ENCODE peak calls at places on chromosomes 4 and X, in eight cellular contexts. One of them, this sample, is unnamed.

GRCh38 chr4:85780664-85781063 is 305.7 kb downstream of the ARHGAP24 start:
- DNase-seq in right lobe of liver: no peak
- DNase-seq in CD8-positive, alpha-beta memory T cell: no peak
- DNase-seq in adrenal gland: no peak
- DNase-seq in upper lobe of right lung: no peak
- DNase-seq in activated T-helper 1 cell treated with Interleukin-2 at 50 U/mL for 16 hours: no peak
- DNase-seq in stimulated activated CD4-positive, alpha-beta T cell treated with anti-CD3 and anti-CD28 coated beads, Interleukin-4, amount 100 ng/mL, for 48 hours: no peak
- DNase-seq in left ventricle myocardium inferior: no peak
- DNase-seq in this sample: no peak

GRCh38 chr4:110621839-110622751 is 782 bp downstream of the PITX2 start:
- DNase-seq in right lobe of liver: no peak
- DNase-seq in CD8-positive, alpha-beta memory T cell: no peak
- DNase-seq in adrenal gland: no peak
- DNase-seq in upper lobe of right lung: no peak
- DNase-seq in activated T-helper 1 cell treated with Interleukin-2 at 50 U/mL for 16 hours: no peak
- DNase-seq in stimulated activated CD4-positive, alpha-beta T cell treated with anti-CD3 and anti-CD28 coated beads, Interleukin-4, amount 100 ng/mL, for 48 hours: no peak
- DNase-seq in left ventricle myocardium inferior: no peak
- DNase-seq in this sample: no peak

GRCh38 chr4:156672924-156673323 is 298.7 kb downstream of the PDGFC start:
- DNase-seq in right lobe of liver: no peak
- DNase-seq in CD8-positive, alpha-beta memory T cell: no peak
- DNase-seq in adrenal gland: no peak
- DNase-seq in upper lobe of right lung: no peak
- DNase-seq in activated T-helper 1 cell treated with Interleukin-2 at 50 U/mL for 16 hours: no peak
- DNase-seq in stimulated activated CD4-positive, alpha-beta T cell treated with anti-CD3 and anti-CD28 coated beads, Interleukin-4, amount 100 ng/mL, for 48 hours: no peak
- DNase-seq in left ventricle myocardium inferior: no peak
- DNase-seq in this sample: no peak

GRCh38 chr4:107114059-107114458 is 77.9 kb upstream of the DKK2 start:
- DNase-seq in right lobe of liver: no peak
- DNase-seq in CD8-positive, alpha-beta memory T cell: no peak
- DNase-seq in adrenal gland: no peak
- DNase-seq in upper lobe of right lung: no peak
- DNase-seq in activated T-helper 1 cell treated with Interleukin-2 at 50 U/mL for 16 hours: no peak
- DNase-seq in stimulated activated CD4-positive, alpha-beta T cell treated with anti-CD3 and anti-CD28 coated beads, Interleukin-4, amount 100 ng/mL, for 48 hours: no peak
- DNase-seq in left ventricle myocardium inferior: no peak
- DNase-seq in this sample: no peak

GRCh38 chr4:12703076-12703475 is 781.1 kb downstream of the RAB28 start:
- DNase-seq in right lobe of liver: no peak
- DNase-seq in CD8-positive, alpha-beta memory T cell: no peak
- DNase-seq in adrenal gland: no peak
- DNase-seq in upper lobe of right lung: no peak
- DNase-seq in activated T-helper 1 cell treated with Interleukin-2 at 50 U/mL for 16 hours: no peak
- DNase-seq in stimulated activated CD4-positive, alpha-beta T cell treated with anti-CD3 and anti-CD28 coated beads, Interleukin-4, amount 100 ng/mL, for 48 hours: no peak
- DNase-seq in left ventricle myocardium inferior: no peak
- DNase-seq in this sample: no peak

GRCh38 chrX:123610915-123611314 is 121.9 kb downstream of the THOC2 start:
- DNase-seq in right lobe of liver: no peak
- DNase-seq in CD8-positive, alpha-beta memory T cell: no peak
- DNase-seq in adrenal gland: no peak
- DNase-seq in upper lobe of right lung: no peak
- DNase-seq in activated T-helper 1 cell treated with Interleukin-2 at 50 U/mL for 16 hours: no peak
- DNase-seq in stimulated activated CD4-positive, alpha-beta T cell treated with anti-CD3 and anti-CD28 coated beads, Interleukin-4, amount 100 ng/mL, for 48 hours: no peak
- DNase-seq in left ventricle myocardium inferior: no peak
- DNase-seq in this sample: no peak

GRCh38 chrX:53223955-53224859 is 800 bp downstream of the KDM5C start:
- DNase-seq in right lobe of liver: no peak
- DNase-seq in CD8-positive, alpha-beta memory T cell: peak
- DNase-seq in adrenal gland: peak
- DNase-seq in upper lobe of right lung: no peak
- DNase-seq in activated T-helper 1 cell treated with Interleukin-2 at 50 U/mL for 16 hours: no peak
- DNase-seq in stimulated activated CD4-positive, alpha-beta T cell treated with anti-CD3 and anti-CD28 coated beads, Interleukin-4, amount 100 ng/mL, for 48 hours: no peak
- DNase-seq in left ventricle myocardium inferior: no peak
- DNase-seq in this sample: no peak

GRCh38 chr4:7214359-7214758 is 22.0 kb downstream of the SORCS2 start:
- DNase-seq in right lobe of liver: no peak
- DNase-seq in CD8-positive, alpha-beta memory T cell: no peak
- DNase-seq in adrenal gland: no peak
- DNase-seq in upper lobe of right lung: no peak
- DNase-seq in activated T-helper 1 cell treated with Interleukin-2 at 50 U/mL for 16 hours: no peak
- DNase-seq in stimulated activated CD4-positive, alpha-beta T cell treated with anti-CD3 and anti-CD28 coated beads, Interleukin-4, amount 100 ng/mL, for 48 hours: no peak
- DNase-seq in left ventricle myocardium inferior: no peak
- DNase-seq in this sample: peak

GRCh38 chr4:157634057-157634456 is 413.5 kb downstream of the GRIA2 start:
- DNase-seq in right lobe of liver: no peak
- DNase-seq in CD8-positive, alpha-beta memory T cell: no peak
- DNase-seq in adrenal gland: no peak
- DNase-seq in upper lobe of right lung: no peak
- DNase-seq in activated T-helper 1 cell treated with Interleukin-2 at 50 U/mL for 16 hours: no peak
- DNase-seq in stimulated activated CD4-positive, alpha-beta T cell treated with anti-CD3 and anti-CD28 coated beads, Interleukin-4, amount 100 ng/mL, for 48 hours: no peak
- DNase-seq in left ventricle myocardium inferior: no peak
- DNase-seq in this sample: no peak

GRCh38 chr4:124703154-124703553 is 9.4 kb downstream of the ANKRD50 start:
- DNase-seq in right lobe of liver: no peak
- DNase-seq in CD8-positive, alpha-beta memory T cell: no peak
- DNase-seq in adrenal gland: no peak
- DNase-seq in upper lobe of right lung: no peak
- DNase-seq in activated T-helper 1 cell treated with Interleukin-2 at 50 U/mL for 16 hours: no peak
- DNase-seq in stimulated activated CD4-positive, alpha-beta T cell treated with anti-CD3 and anti-CD28 coated beads, Interleukin-4, amount 100 ng/mL, for 48 hours: no peak
- DNase-seq in left ventricle myocardium inferior: no peak
- DNase-seq in this sample: no peak

GRCh38 chrX:103678199-103678993 is 8.1 kb downstream of the MORF4L2 start:
- DNase-seq in right lobe of liver: no peak
- DNase-seq in CD8-positive, alpha-beta memory T cell: no peak
- DNase-seq in adrenal gland: no peak
- DNase-seq in upper lobe of right lung: no peak
- DNase-seq in activated T-helper 1 cell treated with Interleukin-2 at 50 U/mL for 16 hours: no peak
- DNase-seq in stimulated activated CD4-positive, alpha-beta T cell treated with anti-CD3 and anti-CD28 coated beads, Interleukin-4, amount 100 ng/mL, for 48 hours: no peak
- DNase-seq in left ventricle myocardium inferior: no peak
- DNase-seq in this sample: no peak

GRCh38 chr4:10461091-10461849 is 4.0 kb upstream of the ZNF518B start:
- DNase-seq in right lobe of liver: peak
- DNase-seq in CD8-positive, alpha-beta memory T cell: peak
- DNase-seq in adrenal gland: peak
- DNase-seq in upper lobe of right lung: peak
- DNase-seq in activated T-helper 1 cell treated with Interleukin-2 at 50 U/mL for 16 hours: peak
- DNase-seq in stimulated activated CD4-positive, alpha-beta T cell treated with anti-CD3 and anti-CD28 coated beads, Interleukin-4, amount 100 ng/mL, for 48 hours: peak
- DNase-seq in left ventricle myocardium inferior: peak
- DNase-seq in this sample: peak

GRCh38 chr4:25760518-25761157 is 102.2 kb downstream of the SEL1L3 start:
- DNase-seq in right lobe of liver: no peak
- DNase-seq in CD8-positive, alpha-beta memory T cell: no peak
- DNase-seq in adrenal gland: no peak
- DNase-seq in upper lobe of right lung: no peak
- DNase-seq in activated T-helper 1 cell treated with Interleukin-2 at 50 U/mL for 16 hours: no peak
- DNase-seq in stimulated activated CD4-positive, alpha-beta T cell treated with anti-CD3 and anti-CD28 coated beads, Interleukin-4, amount 100 ng/mL, for 48 hours: no peak
- DNase-seq in left ventricle myocardium inferior: no peak
- DNase-seq in this sample: no peak

GRCh38 chrX:123833387-123833786 is 26.5 kb upstream of the XIAP start:
- DNase-seq in right lobe of liver: no peak
- DNase-seq in CD8-positive, alpha-beta memory T cell: peak
- DNase-seq in adrenal gland: peak
- DNase-seq in upper lobe of right lung: no peak
- DNase-seq in activated T-helper 1 cell treated with Interleukin-2 at 50 U/mL for 16 hours: peak
- DNase-seq in stimulated activated CD4-positive, alpha-beta T cell treated with anti-CD3 and anti-CD28 coated beads, Interleukin-4, amount 100 ng/mL, for 48 hours: peak
- DNase-seq in left ventricle myocardium inferior: no peak
- DNase-seq in this sample: no peak

GRCh38 chrX:2572740-2573139 is 72.0 kb upstream of the DHRSX start:
- DNase-seq in right lobe of liver: no peak
- DNase-seq in CD8-positive, alpha-beta memory T cell: no peak
- DNase-seq in adrenal gland: no peak
- DNase-seq in upper lobe of right lung: no peak
- DNase-seq in activated T-helper 1 cell treated with Interleukin-2 at 50 U/mL for 16 hours: no peak
- DNase-seq in stimulated activated CD4-positive, alpha-beta T cell treated with anti-CD3 and anti-CD28 coated beads, Interleukin-4, amount 100 ng/mL, for 48 hours: no peak
- DNase-seq in left ventricle myocardium inferior: no peak
- DNase-seq in this sample: no peak

GRCh38 chr4:25020240-25020639 is 10.5 kb downstream of the LGI2 start:
- DNase-seq in right lobe of liver: no peak
- DNase-seq in CD8-positive, alpha-beta memory T cell: no peak
- DNase-seq in adrenal gland: no peak
- DNase-seq in upper lobe of right lung: no peak
- DNase-seq in activated T-helper 1 cell treated with Interleukin-2 at 50 U/mL for 16 hours: no peak
- DNase-seq in stimulated activated CD4-positive, alpha-beta T cell treated with anti-CD3 and anti-CD28 coated beads, Interleukin-4, amount 100 ng/mL, for 48 hours: no peak
- DNase-seq in left ventricle myocardium inferior: no peak
- DNase-seq in this sample: no peak

GRCh38 chr4:188196134-188196735 is 57.0 kb downstream of the TRIML1 start:
- DNase-seq in right lobe of liver: no peak
- DNase-seq in CD8-positive, alpha-beta memory T cell: no peak
- DNase-seq in adrenal gland: no peak
- DNase-seq in upper lobe of right lung: no peak
- DNase-seq in activated T-helper 1 cell treated with Interleukin-2 at 50 U/mL for 16 hours: no peak
- DNase-seq in stimulated activated CD4-positive, alpha-beta T cell treated with anti-CD3 and anti-CD28 coated beads, Interleukin-4, amount 100 ng/mL, for 48 hours: no peak
- DNase-seq in left ventricle myocardium inferior: no peak
- DNase-seq in this sample: no peak

GRCh38 chr4:3803946-3804345 is 37.8 kb downstream of the ADRA2C start:
- DNase-seq in right lobe of liver: peak
- DNase-seq in CD8-positive, alpha-beta memory T cell: no peak
- DNase-seq in adrenal gland: no peak
- DNase-seq in upper lobe of right lung: no peak
- DNase-seq in activated T-helper 1 cell treated with Interleukin-2 at 50 U/mL for 16 hours: no peak
- DNase-seq in stimulated activated CD4-positive, alpha-beta T cell treated with anti-CD3 and anti-CD28 coated beads, Interleukin-4, amount 100 ng/mL, for 48 hours: no peak
- DNase-seq in left ventricle myocardium inferior: no peak
- DNase-seq in this sample: no peak

GRCh38 chr4:183798249-183798920 is 106.7 kb upstream of the STOX2 start:
- DNase-seq in right lobe of liver: no peak
- DNase-seq in CD8-positive, alpha-beta memory T cell: no peak
- DNase-seq in adrenal gland: no peak
- DNase-seq in upper lobe of right lung: peak
- DNase-seq in activated T-helper 1 cell treated with Interleukin-2 at 50 U/mL for 16 hours: no peak
- DNase-seq in stimulated activated CD4-positive, alpha-beta T cell treated with anti-CD3 and anti-CD28 coated beads, Interleukin-4, amount 100 ng/mL, for 48 hours: no peak
- DNase-seq in left ventricle myocardium inferior: no peak
- DNase-seq in this sample: no peak

GRCh38 chr4:180394307-180394706 is 1848.9 kb upstream of the TENM3 start:
- DNase-seq in right lobe of liver: no peak
- DNase-seq in CD8-positive, alpha-beta memory T cell: no peak
- DNase-seq in adrenal gland: no peak
- DNase-seq in upper lobe of right lung: no peak
- DNase-seq in activated T-helper 1 cell treated with Interleukin-2 at 50 U/mL for 16 hours: no peak
- DNase-seq in stimulated activated CD4-positive, alpha-beta T cell treated with anti-CD3 and anti-CD28 coated beads, Interleukin-4, amount 100 ng/mL, for 48 hours: no peak
- DNase-seq in left ventricle myocardium inferior: no peak
- DNase-seq in this sample: no peak

GRCh38 chr4:25795566-25796454 is 67.0 kb downstream of the SEL1L3 start:
- DNase-seq in right lobe of liver: no peak
- DNase-seq in CD8-positive, alpha-beta memory T cell: no peak
- DNase-seq in adrenal gland: no peak
- DNase-seq in upper lobe of right lung: no peak
- DNase-seq in activated T-helper 1 cell treated with Interleukin-2 at 50 U/mL for 16 hours: no peak
- DNase-seq in stimulated activated CD4-positive, alpha-beta T cell treated with anti-CD3 and anti-CD28 coated beads, Interleukin-4, amount 100 ng/mL, for 48 hours: no peak
- DNase-seq in left ventricle myocardium inferior: no peak
- DNase-seq in this sample: no peak

GRCh38 chrX:9518896-9519295 is 54.0 kb downstream of the TBL1X start:
- DNase-seq in right lobe of liver: no peak
- DNase-seq in CD8-positive, alpha-beta memory T cell: no peak
- DNase-seq in adrenal gland: no peak
- DNase-seq in upper lobe of right lung: no peak
- DNase-seq in activated T-helper 1 cell treated with Interleukin-2 at 50 U/mL for 16 hours: no peak
- DNase-seq in stimulated activated CD4-positive, alpha-beta T cell treated with anti-CD3 and anti-CD28 coated beads, Interleukin-4, amount 100 ng/mL, for 48 hours: no peak
- DNase-seq in left ventricle myocardium inferior: no peak
- DNase-seq in this sample: no peak

GRCh38 chr4:72899214-72899613 is 170.3 kb downstream of the COX18 start:
- DNase-seq in right lobe of liver: no peak
- DNase-seq in CD8-positive, alpha-beta memory T cell: no peak
- DNase-seq in adrenal gland: no peak
- DNase-seq in upper lobe of right lung: no peak
- DNase-seq in activated T-helper 1 cell treated with Interleukin-2 at 50 U/mL for 16 hours: no peak
- DNase-seq in stimulated activated CD4-positive, alpha-beta T cell treated with anti-CD3 and anti-CD28 coated beads, Interleukin-4, amount 100 ng/mL, for 48 hours: no peak
- DNase-seq in left ventricle myocardium inferior: no peak
- DNase-seq in this sample: no peak

GRCh38 chrX:122055450-122055849 is 1008.0 kb downstream of the GLUD2 start:
- DNase-seq in right lobe of liver: no peak
- DNase-seq in CD8-positive, alpha-beta memory T cell: no peak
- DNase-seq in adrenal gland: no peak
- DNase-seq in upper lobe of right lung: no peak
- DNase-seq in activated T-helper 1 cell treated with Interleukin-2 at 50 U/mL for 16 hours: no peak
- DNase-seq in stimulated activated CD4-positive, alpha-beta T cell treated with anti-CD3 and anti-CD28 coated beads, Interleukin-4, amount 100 ng/mL, for 48 hours: no peak
- DNase-seq in left ventricle myocardium inferior: no peak
- DNase-seq in this sample: no peak

GRCh38 chr4:930827-931193 is 1.3 kb downstream of the GAK start:
- DNase-seq in right lobe of liver: no peak
- DNase-seq in CD8-positive, alpha-beta memory T cell: no peak
- DNase-seq in adrenal gland: no peak
- DNase-seq in upper lobe of right lung: peak
- DNase-seq in activated T-helper 1 cell treated with Interleukin-2 at 50 U/mL for 16 hours: no peak
- DNase-seq in stimulated activated CD4-positive, alpha-beta T cell treated with anti-CD3 and anti-CD28 coated beads, Interleukin-4, amount 100 ng/mL, for 48 hours: no peak
- DNase-seq in left ventricle myocardium inferior: no peak
- DNase-seq in this sample: no peak

GRCh38 chr4:69849297-69849696 is 10.6 kb downstream of the SULT1E1 start:
- DNase-seq in right lobe of liver: no peak
- DNase-seq in CD8-positive, alpha-beta memory T cell: no peak
- DNase-seq in adrenal gland: no peak
- DNase-seq in upper lobe of right lung: no peak
- DNase-seq in activated T-helper 1 cell treated with Interleukin-2 at 50 U/mL for 16 hours: no peak
- DNase-seq in stimulated activated CD4-positive, alpha-beta T cell treated with anti-CD3 and anti-CD28 coated beads, Interleukin-4, amount 100 ng/mL, for 48 hours: no peak
- DNase-seq in left ventricle myocardium inferior: no peak
- DNase-seq in this sample: no peak

GRCh38 chr4:38189445-38189844 is 229.2 kb downstream of the PTTG2 start:
- DNase-seq in right lobe of liver: no peak
- DNase-seq in CD8-positive, alpha-beta memory T cell: no peak
- DNase-seq in adrenal gland: peak
- DNase-seq in upper lobe of right lung: no peak
- DNase-seq in activated T-helper 1 cell treated with Interleukin-2 at 50 U/mL for 16 hours: no peak
- DNase-seq in stimulated activated CD4-positive, alpha-beta T cell treated with anti-CD3 and anti-CD28 coated beads, Interleukin-4, amount 100 ng/mL, for 48 hours: peak
- DNase-seq in left ventricle myocardium inferior: no peak
- DNase-seq in this sample: no peak

GRCh38 chrX:51459125-51459524 is 37.3 kb downstream of the NUDT11 start:
- DNase-seq in right lobe of liver: no peak
- DNase-seq in CD8-positive, alpha-beta memory T cell: no peak
- DNase-seq in adrenal gland: no peak
- DNase-seq in upper lobe of right lung: no peak
- DNase-seq in activated T-helper 1 cell treated with Interleukin-2 at 50 U/mL for 16 hours: no peak
- DNase-seq in stimulated activated CD4-positive, alpha-beta T cell treated with anti-CD3 and anti-CD28 coated beads, Interleukin-4, amount 100 ng/mL, for 48 hours: no peak
- DNase-seq in left ventricle myocardium inferior: no peak
- DNase-seq in this sample: no peak

GRCh38 chr4:175092114-175092513 is 174.0 kb downstream of the ADAM29 start:
- DNase-seq in right lobe of liver: no peak
- DNase-seq in CD8-positive, alpha-beta memory T cell: no peak
- DNase-seq in adrenal gland: no peak
- DNase-seq in upper lobe of right lung: peak
- DNase-seq in activated T-helper 1 cell treated with Interleukin-2 at 50 U/mL for 16 hours: no peak
- DNase-seq in stimulated activated CD4-positive, alpha-beta T cell treated with anti-CD3 and anti-CD28 coated beads, Interleukin-4, amount 100 ng/mL, for 48 hours: no peak
- DNase-seq in left ventricle myocardium inferior: no peak
- DNase-seq in this sample: no peak

GRCh38 chrX:2150722-2151121 is 350.1 kb downstream of the DHRSX start:
- DNase-seq in right lobe of liver: no peak
- DNase-seq in CD8-positive, alpha-beta memory T cell: no peak
- DNase-seq in adrenal gland: no peak
- DNase-seq in upper lobe of right lung: no peak
- DNase-seq in activated T-helper 1 cell treated with Interleukin-2 at 50 U/mL for 16 hours: no peak
- DNase-seq in stimulated activated CD4-positive, alpha-beta T cell treated with anti-CD3 and anti-CD28 coated beads, Interleukin-4, amount 100 ng/mL, for 48 hours: no peak
- DNase-seq in left ventricle myocardium inferior: no peak
- DNase-seq in this sample: no peak

GRCh38 chrX:25012433-25012735 is 3.4 kb downstream of the ARX start:
- DNase-seq in right lobe of liver: no peak
- DNase-seq in CD8-positive, alpha-beta memory T cell: no peak
- DNase-seq in adrenal gland: no peak
- DNase-seq in upper lobe of right lung: no peak
- DNase-seq in activated T-helper 1 cell treated with Interleukin-2 at 50 U/mL for 16 hours: no peak
- DNase-seq in stimulated activated CD4-positive, alpha-beta T cell treated with anti-CD3 and anti-CD28 coated beads, Interleukin-4, amount 100 ng/mL, for 48 hours: no peak
- DNase-seq in left ventricle myocardium inferior: no peak
- DNase-seq in this sample: no peak

GRCh38 chr4:143377635-143378099 is 41.0 kb downstream of the GAB1 start:
- DNase-seq in right lobe of liver: no peak
- DNase-seq in CD8-positive, alpha-beta memory T cell: no peak
- DNase-seq in adrenal gland: no peak
- DNase-seq in upper lobe of right lung: no peak
- DNase-seq in activated T-helper 1 cell treated with Interleukin-2 at 50 U/mL for 16 hours: no peak
- DNase-seq in stimulated activated CD4-positive, alpha-beta T cell treated with anti-CD3 and anti-CD28 coated beads, Interleukin-4, amount 100 ng/mL, for 48 hours: no peak
- DNase-seq in left ventricle myocardium inferior: no peak
- DNase-seq in this sample: no peak

GRCh38 chrX:12974797-12975669 is at the start of gene TMSB4X:
- DNase-seq in right lobe of liver: peak
- DNase-seq in CD8-positive, alpha-beta memory T cell: peak
- DNase-seq in adrenal gland: peak
- DNase-seq in upper lobe of right lung: peak
- DNase-seq in activated T-helper 1 cell treated with Interleukin-2 at 50 U/mL for 16 hours: peak
- DNase-seq in stimulated activated CD4-positive, alpha-beta T cell treated with anti-CD3 and anti-CD28 coated beads, Interleukin-4, amount 100 ng/mL, for 48 hours: peak
- DNase-seq in left ventricle myocardium inferior: peak
- DNase-seq in this sample: peak

GRCh38 chrX:24870143-24870542 is 145.6 kb downstream of the ARX start:
- DNase-seq in right lobe of liver: no peak
- DNase-seq in CD8-positive, alpha-beta memory T cell: no peak
- DNase-seq in adrenal gland: no peak
- DNase-seq in upper lobe of right lung: no peak
- DNase-seq in activated T-helper 1 cell treated with Interleukin-2 at 50 U/mL for 16 hours: no peak
- DNase-seq in stimulated activated CD4-positive, alpha-beta T cell treated with anti-CD3 and anti-CD28 coated beads, Interleukin-4, amount 100 ng/mL, for 48 hours: no peak
- DNase-seq in left ventricle myocardium inferior: no peak
- DNase-seq in this sample: no peak